ENCODE peak calls at places on chromosomes 7 and 10, in five cellular contexts. J, F, I, U and K are unnamed samples.

GRCh38 chr7:132399367-132399766 is 176.9 kb downstream of the PLXNA4 start:
- DNase-seq in J (no peak), F (no peak), I (no peak), U (no peak), K (no peak)

GRCh38 chr7:32670105-32670504 is 174.8 kb downstream of the AVL9 start:
- DNase-seq in J (no peak), F (peak), I (peak), U (no peak), K (peak)

GRCh38 chr10:108801775-108802516 is 1121.4 kb downstream of the XPNPEP1 start:
- DNase-seq in J (no peak), F (no peak), I (no peak), U (no peak), K (no peak)

GRCh38 chr10:26438534-26439269 is 561 bp downstream of the APBB1IP start:
- DNase-seq in J (peak), F (peak), I (peak), U (peak), K (peak)

GRCh38 chr10:24114561-24114960 is 94.4 kb upstream of the KIAA1217 start:
- DNase-seq in J (no peak), F (no peak), I (no peak), U (no peak), K (no peak)

GRCh38 chr10:75209325-75210192 is 1.0 kb upstream of the VDAC2 start:
- DNase-seq in J (peak), F (peak), I (peak), U (peak), K (no peak)

GRCh38 chr10:93352638-93353383 is 129.3 kb downstream of the MYOF start:
- DNase-seq in J (peak), F (peak), I (peak), U (no peak), K (peak)

GRCh38 chr10:85784792-85785191 is 581.8 kb downstream of the GRID1 start:
- DNase-seq in J (no peak), F (no peak), I (no peak), U (no peak), K (no peak)

GRCh38 chr7:104775581-104775980 is 238.4 kb upstream of the KMT2E start:
- DNase-seq in J (no peak), F (no peak), I (no peak), U (no peak), K (no peak)

GRCh38 chr7:99375070-99375807 is 709 bp downstream of the ARPC1B start:
- DNase-seq in J (peak), F (peak), I (peak), U (peak), K (peak)

GRCh38 chr7:99371376-99371920 is 3.1 kb upstream of the ARPC1B start:
- DNase-seq in J (no peak), F (no peak), I (no peak), U (peak), K (no peak)

GRCh38 chr7:99374121-99375064 is at the start of gene ARPC1B:
- DNase-seq in J (peak), F (peak), I (peak), U (peak), K (peak)

GRCh38 chr7:99372275-99373085 is 2.0 kb upstream of the ARPC1B start:
- DNase-seq in J (no peak), F (peak), I (no peak), U (peak), K (peak)

DNA sequence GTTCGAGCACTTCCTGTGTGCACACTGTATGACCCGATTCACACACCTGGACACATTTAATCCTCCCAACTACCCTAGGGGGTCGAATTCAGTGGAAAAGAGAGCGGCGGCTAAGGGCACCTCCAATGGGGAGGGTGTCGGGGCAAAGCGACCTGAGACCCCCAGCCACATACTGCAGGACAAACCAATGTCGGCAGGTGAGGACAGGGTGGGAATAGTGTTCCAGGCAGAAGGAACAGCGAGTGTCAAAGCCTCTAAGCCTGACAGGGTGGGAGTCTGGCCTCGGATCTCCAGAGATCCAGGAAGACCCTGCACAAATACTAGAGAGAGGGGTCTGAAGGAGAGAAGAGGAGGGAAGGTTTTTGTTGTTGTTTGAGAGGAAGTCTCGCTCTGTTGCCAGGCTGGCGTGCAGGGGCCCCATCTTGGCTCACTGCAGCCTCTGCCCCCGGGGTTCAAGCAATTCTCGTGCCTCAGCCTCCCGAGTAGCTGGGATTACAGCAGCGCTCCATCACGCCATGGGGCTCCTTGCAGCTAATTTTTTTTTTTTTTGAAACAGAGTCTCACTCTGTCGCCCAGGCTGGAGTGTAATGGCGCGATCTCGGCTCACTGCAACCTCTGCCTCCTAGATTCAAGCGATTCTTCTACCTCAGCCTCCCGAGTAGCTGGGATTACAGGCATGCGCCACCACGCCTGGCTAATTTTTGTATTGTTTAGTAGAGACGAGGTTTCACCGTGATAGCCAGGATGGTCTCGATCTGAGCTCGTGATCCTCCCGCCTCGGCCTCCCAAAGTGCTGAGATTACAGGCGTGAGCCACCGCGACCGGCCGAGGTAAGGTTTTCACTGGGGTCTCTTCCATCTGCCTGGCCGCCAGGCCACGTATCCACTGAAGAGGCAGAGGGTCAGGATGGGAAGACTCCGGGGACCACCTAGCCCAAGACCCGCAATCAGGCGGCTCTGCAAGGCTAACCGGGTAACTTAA is 1.2 kb upstream of the ARPC1B start:
- DNase-seq in J (no peak), F (no peak), I (no peak), U (no peak), K (no peak)
- H3K4me3 ChIP-seq in J (peak), F (peak), I (peak), U (no peak), K (peak)

DNA sequence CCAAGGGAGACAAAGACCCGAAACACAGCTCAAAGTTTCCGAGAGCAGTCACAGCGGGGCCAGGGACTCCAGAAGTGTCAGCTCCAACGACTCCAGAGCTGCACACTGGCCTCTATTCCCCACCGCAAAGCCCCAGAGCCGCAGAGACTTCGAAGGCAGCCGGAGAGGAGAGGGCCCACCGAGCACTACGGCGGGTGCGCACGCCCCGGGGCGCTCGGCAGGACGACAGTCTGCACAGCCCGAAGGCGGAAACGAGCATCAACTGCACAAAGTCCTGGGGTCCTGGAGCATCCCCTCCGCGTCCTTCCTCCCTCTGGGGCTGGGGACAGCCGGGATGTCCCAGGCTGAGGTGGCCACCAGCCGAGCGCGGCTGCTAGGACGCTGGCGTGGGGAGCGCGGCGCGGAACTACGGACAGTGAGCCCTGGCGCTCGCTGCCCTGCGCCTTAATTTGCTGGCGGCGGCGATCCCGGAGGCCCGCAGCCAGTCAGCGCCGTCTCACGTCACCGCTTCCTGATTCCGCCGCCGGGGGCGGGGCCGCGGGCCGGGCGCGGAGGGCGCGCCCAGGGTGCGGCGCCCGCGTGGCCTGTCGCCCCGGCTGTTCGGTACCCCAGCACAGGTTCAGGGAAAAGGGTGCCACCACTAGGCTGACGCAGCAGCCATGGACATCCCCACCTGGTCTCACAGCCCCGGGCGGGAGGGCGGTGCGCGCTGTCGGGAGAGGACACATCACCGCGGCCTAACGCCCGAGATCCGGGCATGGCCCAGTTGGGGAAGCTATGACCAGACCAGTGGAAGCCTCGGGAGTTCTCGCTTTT is at the start of gene TBX20:
- DNase-seq in J (peak), F (peak), I (peak), U (peak), K (peak)
- H3K4me3 ChIP-seq in J (peak), F (peak), I (peak), U (peak), K (peak)

DNA sequence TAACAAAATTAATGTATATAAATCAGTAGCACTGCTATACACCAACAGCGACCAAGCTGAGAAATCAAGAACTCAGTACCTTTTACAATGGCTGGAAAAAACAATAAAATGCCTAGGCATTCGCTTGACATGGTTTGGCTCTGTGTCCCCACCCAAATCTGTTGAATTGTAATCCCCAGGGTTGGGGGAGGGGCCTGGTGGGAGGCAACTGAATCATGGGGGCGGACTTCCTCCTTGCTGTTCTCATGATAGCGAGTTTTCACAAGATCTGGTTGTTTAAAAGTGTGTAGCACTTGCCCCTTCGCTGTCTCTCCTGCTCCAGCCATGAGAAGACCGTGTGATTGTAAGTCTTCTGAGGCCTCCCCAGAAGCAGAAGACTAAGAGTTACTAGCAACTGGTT is 8.6 kb downstream of the ZNF786 start:
- DNase-seq in J (no peak), F (no peak), I (no peak), U (no peak), K (no peak)
- H3K4me3 ChIP-seq in J (no peak), F (no peak), I (no peak), U (no peak), K (no peak)

GRCh38 chr10:125639846-125640245 is 43.1 kb downstream of the TEX36 start:
- DNase-seq in J (no peak), F (no peak), I (no peak), U (no peak), K (no peak)
- H3K4me3 ChIP-seq in J (no peak), F (no peak), I (no peak), U (no peak), K (no peak)

GRCh38 chr7:142803901-142804300 is 33.1 kb downstream of the PRSS2 start:
- DNase-seq in J (no peak), F (no peak), I (no peak), U (no peak), K (no peak)

GRCh38 chr7:142806021-142806353 is 35.2 kb downstream of the PRSS2 start:
- DNase-seq in J (no peak), F (no peak), I (peak), U (no peak), K (no peak)

GRCh38 chr7:142804715-142805114 is 33.9 kb downstream of the PRSS2 start:
- DNase-seq in J (no peak), F (no peak), I (peak), U (no peak), K (no peak)

GRCh38 chr7:142806957-142807356 is 36.2 kb downstream of the PRSS2 start:
- DNase-seq in J (no peak), F (no peak), I (no peak), U (no peak), K (no peak)

GRCh38 chr7:142805350-142806020 is 34.7 kb downstream of the PRSS2 start:
- DNase-seq in J (no peak), F (no peak), I (no peak), U (no peak), K (no peak)
- H3K4me3 ChIP-seq in J (no peak), F (no peak), I (no peak), U (no peak), K (no peak)

GRCh38 chr10:132588301-132589013 is 50.9 kb downstream of the INPP5A start:
- DNase-seq in J (peak), F (no peak), I (no peak), U (peak), K (no peak)
- H3K4me3 ChIP-seq in J (no peak), F (no peak), I (no peak), U (no peak), K (no peak)

DNA sequence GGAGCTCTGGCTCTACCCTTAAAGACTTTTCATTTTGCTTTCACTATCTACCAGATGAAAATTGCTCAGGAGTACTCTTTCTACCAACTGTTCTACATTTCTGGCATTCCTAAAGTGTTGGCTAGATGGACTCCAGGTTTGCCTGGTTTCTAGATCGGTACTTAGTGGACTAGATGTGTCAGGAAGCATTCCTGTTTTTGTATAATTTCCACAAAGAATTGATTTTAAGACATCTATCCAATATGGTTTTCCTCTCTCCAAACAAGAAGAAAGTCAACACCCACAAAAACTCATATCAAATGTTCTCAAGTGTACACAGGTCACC is 157.7 kb downstream of the CHRM2 start:
- DNase-seq in J (no peak), F (no peak), I (no peak), U (no peak), K (no peak)
- H3K4me3 ChIP-seq in J (no peak), F (no peak), I (no peak), U (no peak), K (no peak)